ENCODE peak calls at places on chromosomes 4 and X, in ten cellular contexts. One of them, this sample, is unnamed.

GRCh38 chrX:68708503-68709290 is 61.2 kb downstream of the STARD8 start:
- DNase-seq in HFFc6: no peak
- DNase-seq in HFF-Myc: no peak
- DNase-seq in heart right ventricle: no peak
- DNase-seq in ovary: no peak
- DNase-seq in MM.1S: no peak
- DNase-seq in WTC11: peak; percentile 23
- DNase-seq in lower leg skin: no peak
- DNase-seq in GM13977: no peak
- DNase-seq in omental fat pad: no peak
- DNase-seq in this sample: no peak

GRCh38 chr4:106034205-106034604 is 138.9 kb downstream of the NPNT start:
- DNase-seq in ovary: no peak
- DNase-seq in omental fat pad: no peak
- DNase-seq in HFFc6: peak; percentile 23
- DNase-seq in HFF-Myc: no peak
- DNase-seq in MM.1S: no peak
- DNase-seq in heart right ventricle: no peak
- DNase-seq in lower leg skin: no peak
- DNase-seq in GM13977: no peak
- DNase-seq in WTC11: no peak
- DNase-seq in this sample: no peak

GRCh38 chr4:137531121-137531520 is 1.2 kb downstream of the PCDH18 start:
- DNase-seq in GM13977: no peak
- DNase-seq in ovary: peak; percentile 35
- DNase-seq in HFFc6: peak; percentile 49
- DNase-seq in MM.1S: no peak
- DNase-seq in lower leg skin: no peak
- DNase-seq in omental fat pad: no peak
- DNase-seq in HFF-Myc: no peak
- DNase-seq in heart right ventricle: peak; percentile 35
- DNase-seq in WTC11: no peak
- DNase-seq in this sample: no peak

GRCh38 chrX:129785160-129785947 is 5.6 kb downstream of the SASH3 start:
- DNase-seq in ovary: no peak
- DNase-seq in heart right ventricle: no peak
- DNase-seq in HFF-Myc: no peak
- DNase-seq in WTC11: no peak
- DNase-seq in omental fat pad: no peak
- DNase-seq in lower leg skin: no peak
- DNase-seq in GM13977: no peak
- DNase-seq in HFFc6: no peak
- DNase-seq in MM.1S: no peak
- DNase-seq in this sample: no peak

GRCh38 chr4:144582975-144583374 is 63.0 kb upstream of the HHIP start:
- DNase-seq in WTC11: no peak
- DNase-seq in HFF-Myc: no peak
- DNase-seq in MM.1S: no peak
- DNase-seq in HFFc6: no peak
- DNase-seq in lower leg skin: no peak
- DNase-seq in omental fat pad: no peak
- DNase-seq in ovary: no peak
- DNase-seq in heart right ventricle: no peak
- DNase-seq in GM13977: no peak
- DNase-seq in this sample: no peak

GRCh38 chr4:37946503-37947179 is 13.6 kb upstream of the PTTG2 start:
- DNase-seq in omental fat pad: no peak
- DNase-seq in heart right ventricle: peak; percentile 18
- DNase-seq in ovary: no peak
- DNase-seq in lower leg skin: no peak
- DNase-seq in GM13977: no peak
- DNase-seq in HFF-Myc: no peak
- DNase-seq in MM.1S: no peak
- DNase-seq in WTC11: no peak
- DNase-seq in HFFc6: no peak
- DNase-seq in this sample: peak; percentile 59

GRCh38 chr4:21209854-21210253 is 509.6 kb downstream of the PACRGL start:
- DNase-seq in WTC11: no peak
- DNase-seq in lower leg skin: no peak
- DNase-seq in GM13977: no peak
- DNase-seq in HFFc6: no peak
- DNase-seq in MM.1S: no peak
- DNase-seq in heart right ventricle: no peak
- DNase-seq in omental fat pad: no peak
- DNase-seq in ovary: no peak
- DNase-seq in HFF-Myc: no peak
- DNase-seq in this sample: no peak

GRCh38 chr4:3414421-3415279 is 27.1 kb upstream of the HGFAC start:
- DNase-seq in WTC11: no peak
- DNase-seq in GM13977: no peak
- DNase-seq in heart right ventricle: no peak
- DNase-seq in omental fat pad: no peak
- DNase-seq in ovary: peak; percentile 40
- DNase-seq in HFFc6: no peak
- DNase-seq in lower leg skin: no peak
- DNase-seq in MM.1S: no peak
- DNase-seq in HFF-Myc: no peak
- DNase-seq in this sample: no peak

GRCh38 chrX:15151267-15152196 is 118.4 kb downstream of the ASB9 start:
- DNase-seq in lower leg skin: no peak
- DNase-seq in omental fat pad: no peak
- DNase-seq in GM13977: no peak
- DNase-seq in HFFc6: no peak
- DNase-seq in ovary: no peak
- DNase-seq in MM.1S: no peak
- DNase-seq in HFF-Myc: no peak
- DNase-seq in WTC11: no peak
- DNase-seq in heart right ventricle: no peak
- DNase-seq in this sample: no peak

GRCh38 chrX:119878740-119879139 is 7.1 kb downstream of the NDUFA1 start:
- DNase-seq in lower leg skin: no peak
- DNase-seq in HFF-Myc: no peak
- DNase-seq in HFFc6: no peak
- DNase-seq in GM13977: no peak
- DNase-seq in omental fat pad: no peak
- DNase-seq in ovary: no peak
- DNase-seq in WTC11: no peak
- DNase-seq in heart right ventricle: no peak
- DNase-seq in MM.1S: no peak
- DNase-seq in this sample: no peak

GRCh38 chrX:119885554-119886428 is 9.9 kb upstream of the AKAP14 start:
- DNase-seq in MM.1S: peak; percentile 93
- DNase-seq in WTC11: no peak
- DNase-seq in omental fat pad: no peak
- DNase-seq in heart right ventricle: peak; percentile 4
- DNase-seq in HFF-Myc: no peak
- DNase-seq in ovary: no peak
- DNase-seq in HFFc6: peak; percentile 14
- DNase-seq in lower leg skin: no peak
- DNase-seq in GM13977: no peak
- DNase-seq in this sample: no peak

GRCh38 chrX:119880076-119880475 is 8.4 kb downstream of the NDUFA1 start:
- DNase-seq in omental fat pad: no peak
- DNase-seq in heart right ventricle: no peak
- DNase-seq in HFFc6: no peak
- DNase-seq in MM.1S: peak; percentile 80
- DNase-seq in HFF-Myc: no peak
- DNase-seq in lower leg skin: no peak
- DNase-seq in WTC11: no peak
- DNase-seq in GM13977: no peak
- DNase-seq in ovary: no peak
- DNase-seq in this sample: no peak

GRCh38 chrX:119880552-119881437 is 9.2 kb downstream of the NDUFA1 start:
- DNase-seq in GM13977: peak; percentile 73
- DNase-seq in WTC11: no peak
- DNase-seq in ovary: no peak
- DNase-seq in HFFc6: peak; percentile 52
- DNase-seq in omental fat pad: no peak
- DNase-seq in lower leg skin: no peak
- DNase-seq in heart right ventricle: peak; percentile 3
- DNase-seq in MM.1S: peak; percentile 86
- DNase-seq in HFF-Myc: peak; percentile 30
- DNase-seq in this sample: no peak
- TF ChIP-seq CTCF in GM13977: peak; percentile 68
- TF ChIP-seq CTCF in WTC11: no peak
- TF ChIP-seq CTCF in ovary: no peak
- TF ChIP-seq CTCF in HFFc6: peak; percentile 77
- TF ChIP-seq CTCF in omental fat pad: no peak
- TF ChIP-seq CTCF in lower leg skin: no peak
- TF ChIP-seq CTCF in heart right ventricle: peak; percentile 55
- TF ChIP-seq CTCF in MM.1S: peak; percentile 77
- TF ChIP-seq CTCF in HFF-Myc: peak; percentile 66
- TF ChIP-seq CTCF in this sample: peak; percentile 48

DNA sequence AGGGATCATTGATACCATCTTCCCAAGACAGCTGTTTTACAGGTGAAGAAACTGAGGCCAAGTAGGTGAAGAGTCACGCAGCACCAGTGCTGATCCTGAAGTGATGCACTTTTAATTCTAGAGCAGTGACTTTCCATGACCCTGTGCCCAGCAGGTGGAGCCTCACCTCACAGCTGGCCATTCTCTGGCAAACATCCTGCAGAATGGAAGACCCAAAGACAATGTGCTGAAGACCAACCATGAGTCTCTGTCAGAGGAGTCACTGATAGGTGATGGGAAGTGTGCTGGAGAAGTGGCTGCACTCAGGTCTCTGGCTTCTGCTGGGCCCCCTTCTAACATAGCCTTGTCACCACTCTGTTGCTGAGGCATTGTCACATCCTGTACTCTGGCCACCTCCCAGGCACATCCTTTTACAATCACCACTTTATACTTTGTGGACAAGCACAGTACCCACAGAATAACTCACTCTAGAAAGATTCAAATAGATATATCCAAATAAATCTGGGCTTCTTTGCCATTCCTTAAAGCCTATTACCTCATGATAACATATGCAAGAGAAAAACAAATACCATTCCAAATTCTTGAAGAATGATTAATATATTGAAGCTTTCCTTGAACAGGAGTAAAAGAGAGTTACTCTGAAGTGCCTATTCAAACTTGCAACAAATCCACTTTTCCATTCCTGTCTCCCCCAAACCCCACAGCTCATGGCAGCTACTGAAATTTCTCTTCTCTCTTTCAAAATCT is 64.1 kb upstream of the SCOC start:
- DNase-seq in GM13977: no peak
- DNase-seq in heart right ventricle: no peak
- DNase-seq in omental fat pad: no peak
- DNase-seq in MM.1S: peak; percentile 12
- DNase-seq in WTC11: peak; percentile 18
- DNase-seq in HFF-Myc: no peak
- DNase-seq in HFFc6: peak; percentile 44
- DNase-seq in ovary: no peak
- DNase-seq in lower leg skin: no peak
- DNase-seq in this sample: no peak
- TF ChIP-seq CTCF in GM13977: peak; percentile 8
- TF ChIP-seq CTCF in heart right ventricle: peak; percentile 19
- TF ChIP-seq CTCF in omental fat pad: no peak
- TF ChIP-seq CTCF in MM.1S: peak; percentile 24
- TF ChIP-seq CTCF in WTC11: no peak
- TF ChIP-seq CTCF in HFF-Myc: no peak
- TF ChIP-seq CTCF in HFFc6: peak; percentile 38
- TF ChIP-seq CTCF in ovary: no peak
- TF ChIP-seq CTCF in lower leg skin: no peak
- TF ChIP-seq CTCF in this sample: no peak

GRCh38 chr4:154529737-154530136 is 20.5 kb downstream of the PLRG1 start:
- DNase-seq in omental fat pad: no peak
- DNase-seq in MM.1S: no peak
- DNase-seq in ovary: no peak
- DNase-seq in heart right ventricle: no peak
- DNase-seq in WTC11: no peak
- DNase-seq in GM13977: no peak
- DNase-seq in HFF-Myc: no peak
- DNase-seq in HFFc6: no peak
- DNase-seq in lower leg skin: peak; percentile 30
- DNase-seq in this sample: no peak
- TF ChIP-seq CTCF in omental fat pad: no peak
- TF ChIP-seq CTCF in MM.1S: no peak
- TF ChIP-seq CTCF in ovary: no peak
- TF ChIP-seq CTCF in heart right ventricle: no peak
- TF ChIP-seq CTCF in WTC11: no peak
- TF ChIP-seq CTCF in GM13977: no peak
- TF ChIP-seq CTCF in HFF-Myc: no peak
- TF ChIP-seq CTCF in HFFc6: no peak
- TF ChIP-seq CTCF in lower leg skin: no peak
- TF ChIP-seq CTCF in this sample: no peak

GRCh38 chr4:18192901-18193300 is 171.3 kb upstream of the LCORL start:
- DNase-seq in HFFc6: no peak
- DNase-seq in heart right ventricle: no peak
- DNase-seq in HFF-Myc: no peak
- DNase-seq in WTC11: no peak
- DNase-seq in ovary: no peak
- DNase-seq in lower leg skin: no peak
- DNase-seq in MM.1S: no peak
- DNase-seq in omental fat pad: no peak
- DNase-seq in GM13977: no peak
- DNase-seq in this sample: no peak
- TF ChIP-seq CTCF in HFFc6: no peak
- TF ChIP-seq CTCF in heart right ventricle: no peak
- TF ChIP-seq CTCF in HFF-Myc: no peak
- TF ChIP-seq CTCF in WTC11: no peak
- TF ChIP-seq CTCF in ovary: no peak
- TF ChIP-seq CTCF in lower leg skin: no peak
- TF ChIP-seq CTCF in MM.1S: no peak
- TF ChIP-seq CTCF in omental fat pad: no peak
- TF ChIP-seq CTCF in GM13977: no peak
- TF ChIP-seq CTCF in this sample: no peak

DNA sequence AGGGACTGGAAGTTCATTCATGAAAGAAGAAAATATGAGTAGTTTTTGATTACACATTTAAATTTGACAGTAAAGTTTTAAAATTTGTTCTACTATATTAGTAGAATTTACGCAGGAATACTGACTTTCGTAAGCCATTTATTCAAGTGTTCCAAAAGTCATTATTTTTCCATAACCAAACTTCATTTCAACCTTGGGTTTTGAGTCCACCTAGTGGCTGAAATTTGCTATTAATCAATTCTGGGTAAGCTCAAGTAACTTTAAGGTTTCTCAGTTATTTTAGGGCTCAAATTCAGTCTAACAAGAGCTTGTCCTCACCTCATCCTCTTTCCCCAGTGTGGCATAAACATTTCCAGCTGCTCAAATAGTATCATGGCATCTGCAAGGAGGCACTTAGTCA is 175.4 kb downstream of the SH3BGRL start:
- DNase-seq in HFFc6: peak; percentile 7
- DNase-seq in heart right ventricle: no peak
- DNase-seq in ovary: no peak
- DNase-seq in MM.1S: peak; percentile 33
- DNase-seq in omental fat pad: no peak
- DNase-seq in WTC11: no peak
- DNase-seq in GM13977: peak; percentile 10
- DNase-seq in lower leg skin: no peak
- DNase-seq in HFF-Myc: peak; percentile 1
- DNase-seq in this sample: no peak
- TF ChIP-seq CTCF in HFFc6: peak; percentile 78
- TF ChIP-seq CTCF in heart right ventricle: peak; percentile 51
- TF ChIP-seq CTCF in ovary: no peak
- TF ChIP-seq CTCF in MM.1S: peak; percentile 60
- TF ChIP-seq CTCF in omental fat pad: peak; percentile 12
- TF ChIP-seq CTCF in WTC11: no peak
- TF ChIP-seq CTCF in GM13977: peak; percentile 47
- TF ChIP-seq CTCF in lower leg skin: no peak
- TF ChIP-seq CTCF in HFF-Myc: peak; percentile 22
- TF ChIP-seq CTCF in this sample: peak; percentile 46

This sample was measured in tibial artery.